ENCODE peak calls at places on chromosomes 12 and 14, in six cellular contexts. H is Caco-2, O is IMR-90, T is PC-9, R is brain microvascular endothelial cell, M is uterus. J is an unnamed sample.

GRCh38 chr14:99260652-99261551 is 11.1 kb downstream of the BCL11B start:
- DNase-seq in H (no peak), O (no peak), T (no peak), R (no peak), M (no peak), J (no peak)

GRCh38 chr14:104296388-104297312 is 158.3 kb downstream of the KIF26A start:
- DNase-seq in H (peak), O (no peak), T (no peak), R (no peak), M (no peak), J (no peak)

GRCh38 chr12:50314629-50315312 is 31.5 kb upstream of the LIMA1 start:
- DNase-seq in H (no peak), O (peak), T (no peak), R (peak), M (no peak), J (peak)

GRCh38 chr12:27497446-27497845 is 26.6 kb upstream of the PPFIBP1 start:
- DNase-seq in H (no peak), O (no peak), T (no peak), R (no peak), M (no peak), J (no peak)

GRCh38 chr12:52248541-52249035 is 15.5 kb downstream of the KRT7 start:
- DNase-seq in H (no peak), O (no peak), T (no peak), R (no peak), M (no peak), J (no peak)

GRCh38 chr12:113161415-113162016 is 12.0 kb downstream of the CFAP73 start:
- DNase-seq in H (peak), O (no peak), T (peak), R (no peak), M (no peak), J (no peak)

GRCh38 chr14:85572845-85573244 is 42.9 kb downstream of the FLRT2 start:
- DNase-seq in H (no peak), O (peak), T (no peak), R (no peak), M (no peak), J (peak)

GRCh38 chr14:86513564-86513963 is 983.6 kb downstream of the FLRT2 start:
- DNase-seq in H (no peak), O (no peak), T (no peak), R (no peak), M (no peak), J (no peak)

GRCh38 chr12:111598637-111599458 is at the start of gene ATXN2:
- DNase-seq in H (peak), O (no peak), T (no peak), R (no peak), M (peak), J (peak)

GRCh38 chr12:108822458-108823205 is 34.8 kb downstream of the SSH1 start:
- DNase-seq in H (no peak), O (no peak), T (peak), R (no peak), M (no peak), J (peak)

GRCh38 chr12:12686472-12686871 is 9.5 kb downstream of the GPR19 start:
- DNase-seq in H (no peak), O (no peak), T (no peak), R (no peak), M (no peak), J (no peak)

GRCh38 chr14:67059576-67059975 is 129.7 kb upstream of the GARIN2 start:
- DNase-seq in H (no peak), O (peak), T (no peak), R (no peak), M (no peak), J (no peak)

GRCh38 chr12:45989857-45990467 is 412 bp downstream of the SCAF11 start:
- DNase-seq in H (peak), O (peak), T (peak), R (peak), M (peak), J (peak)

GRCh38 chr14:37903561-37904191 is 304.0 kb upstream of the SSTR1 start:
- DNase-seq in H (no peak), O (peak), T (no peak), R (peak), M (no peak), J (peak)

GRCh38 chr14:76937181-76938091 is 91.1 kb downstream of the IRF2BPL start:
- DNase-seq in H (no peak), O (peak), T (peak), R (peak), M (peak), J (peak)

GRCh38 chr12:71504471-71504852 is 64.9 kb downstream of the LGR5 start:
- DNase-seq in H (no peak), O (no peak), T (no peak), R (no peak), M (no peak), J (peak)

GRCh38 chr12:71562681-71563595 is 100.7 kb downstream of the ZFC3H1 start:
- DNase-seq in H (no peak), O (no peak), T (no peak), R (no peak), M (no peak), J (no peak)

GRCh38 chr14:99240512-99241313 is 31.3 kb downstream of the BCL11B start:
- DNase-seq in H (no peak), O (no peak), T (no peak), R (no peak), M (no peak), J (no peak)

GRCh38 chr14:89428556-89429196 is 11.6 kb upstream of the FOXN3 start:
- DNase-seq in H (peak), O (peak), T (no peak), R (no peak), M (no peak), J (no peak)

GRCh38 chr14:85344847-85345591 is 184.9 kb upstream of the FLRT2 start:
- DNase-seq in H (no peak), O (no peak), T (no peak), R (no peak), M (no peak), J (no peak)

GRCh38 chr14:90785474-90785873 is 30.8 kb downstream of the TTC7B start:
- DNase-seq in H (no peak), O (no peak), T (no peak), R (peak), M (peak), J (peak)

GRCh38 chr12:124559182-124560017 is 8.0 kb downstream of the NCOR2 start:
- DNase-seq in H (no peak), O (no peak), T (peak), R (no peak), M (no peak), J (no peak)

GRCh38 chr12:24798335-24798734 is 150.6 kb downstream of the BCAT1 start:
- DNase-seq in H (no peak), O (no peak), T (no peak), R (no peak), M (no peak), J (no peak)

GRCh38 chr12:25052191-25053020 is 103.5 kb upstream of the BCAT1 start:
- DNase-seq in H (peak), O (no peak), T (no peak), R (no peak), M (no peak), J (peak)

GRCh38 chr12:57456737-57457490 is 1.8 kb downstream of the INHBE start:
- DNase-seq in H (no peak), O (no peak), T (no peak), R (no peak), M (no peak), J (no peak)

GRCh38 chr12:57454213-57454565 is 918 bp upstream of the INHBE start:
- DNase-seq in H (no peak), O (no peak), T (no peak), R (no peak), M (no peak), J (no peak)

GRCh38 chr12:57454566-57455373 is at the start of gene INHBE:
- DNase-seq in H (peak), O (peak), T (no peak), R (no peak), M (no peak), J (peak)

GRCh38 chr12:57455374-57456144 is 452 bp downstream of the INHBE start:
- DNase-seq in H (no peak), O (no peak), T (no peak), R (no peak), M (no peak), J (no peak)

DNA sequence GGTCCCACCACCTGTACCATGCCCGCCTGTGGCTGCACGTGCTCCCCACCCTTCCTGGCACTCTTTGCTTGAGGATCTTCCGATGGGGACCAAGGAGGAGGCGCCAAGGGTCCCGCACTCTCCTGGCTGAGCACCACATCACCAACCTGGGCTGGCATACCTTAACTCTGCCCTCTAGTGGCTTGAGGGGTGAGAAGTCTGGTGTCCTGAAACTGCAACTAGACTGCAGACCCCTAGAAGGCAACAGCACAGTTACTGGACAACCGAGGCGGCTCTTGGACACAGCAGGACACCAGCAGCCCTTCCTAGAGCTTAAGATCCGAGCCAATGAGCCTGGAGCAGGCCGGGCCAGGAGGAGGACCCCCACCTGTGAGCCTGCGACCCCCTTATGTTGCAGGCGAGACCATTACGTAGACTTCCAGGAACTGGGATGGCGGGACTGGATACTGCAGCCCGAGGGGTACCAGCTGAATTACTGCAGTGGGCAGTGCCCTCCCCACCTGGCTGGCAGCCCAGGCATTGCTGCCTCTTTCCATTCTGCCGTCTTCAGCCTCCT is 1.1 kb downstream of the INHBE start:
- DNase-seq in H (peak), O (peak), T (no peak), R (no peak), M (no peak), J (peak)
- TF ChIP-seq CTCF in H (peak), O (peak), T (peak), R (peak), M (no peak), J (peak)

GRCh38 chr12:591167-591570 is 72.1 kb downstream of the NINJ2 start:
- DNase-seq in H (peak), O (no peak), T (peak), R (no peak), M (no peak), J (no peak)
- H3K4me3 ChIP-seq in H (no peak), O (no peak), T (no peak), R (no peak), M (no peak), J (no peak)

DNA sequence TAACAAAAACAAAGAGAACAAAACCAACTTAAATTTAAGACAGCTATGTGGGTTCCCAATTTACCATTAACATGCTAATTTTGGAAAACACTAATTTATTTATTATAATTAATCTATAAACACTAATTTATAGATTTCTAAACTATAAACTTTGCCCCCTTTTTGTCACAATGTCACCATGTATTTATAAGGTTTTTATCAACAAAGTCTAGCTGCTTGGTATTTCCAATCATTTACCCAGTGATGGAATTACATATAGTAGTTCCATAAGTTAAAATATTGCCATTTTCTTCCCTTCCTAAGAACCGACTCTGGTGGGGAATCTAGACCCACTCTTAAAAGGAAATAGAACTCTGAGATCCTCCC is 140.7 kb downstream of the PPM1H start:
- DNase-seq in H (no peak), O (no peak), T (no peak), R (no peak), M (no peak), J (no peak)
- TF ChIP-seq CTCF in H (no peak), O (no peak), T (no peak), R (no peak), M (no peak), J (no peak)

GRCh38 chr12:115983226-115983798 is 294.2 kb downstream of the MED13L start:
- DNase-seq in H (no peak), O (no peak), T (no peak), R (no peak), M (no peak), J (no peak)
- H3K4me3 ChIP-seq in H (no peak), O (no peak), T (no peak), R (no peak), M (no peak), J (no peak)

DNA sequence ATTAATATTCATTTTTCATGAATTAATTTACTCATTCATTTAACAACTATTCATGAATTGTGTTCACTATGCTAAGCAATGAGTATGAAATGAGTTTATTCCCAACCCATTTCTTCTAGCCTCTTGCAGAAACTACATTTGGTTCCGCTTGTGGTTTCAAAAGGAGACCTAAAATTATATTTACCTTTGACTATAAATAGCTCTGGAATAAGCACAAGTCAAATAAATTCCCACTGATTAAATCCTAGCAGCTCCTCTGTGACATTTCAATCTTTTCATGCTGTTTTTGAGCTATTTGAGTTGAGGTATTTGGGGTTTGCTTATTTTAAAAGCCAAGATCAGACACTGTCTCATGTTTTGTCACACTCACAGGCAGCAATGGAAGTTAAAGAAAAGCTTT is 46.9 kb downstream of the DUSP6 start:
- DNase-seq in H (no peak), O (no peak), T (no peak), R (no peak), M (no peak), J (no peak)
- TF ChIP-seq CTCF in H (no peak), O (no peak), T (no peak), R (no peak), M (no peak), J (no peak)